ENCODE peak calls at places on chromosomes 6 and 20, in six cellular contexts. One of them, this sample, is unnamed.

GRCh38 chr6:149210376-149210775 is 107.1 kb upstream of the TAB2 start:
- DNase-seq in tibial artery: no peak
- DNase-seq in colonic mucosa: no peak
- DNase-seq in esophagus squamous epithelium: no peak
- DNase-seq in mucosa of descending colon: no peak
- DNase-seq in cardiac muscle cell: no peak
- DNase-seq in this sample: no peak

GRCh38 chr6:40555092-40555491 is 32.1 kb downstream of the LRFN2 start:
- DNase-seq in tibial artery: no peak
- DNase-seq in colonic mucosa: no peak
- DNase-seq in esophagus squamous epithelium: no peak
- DNase-seq in mucosa of descending colon: no peak
- DNase-seq in cardiac muscle cell: no peak
- DNase-seq in this sample: no peak

GRCh38 chr6:153001767-153002612 is 519 bp downstream of the MTRF1L start:
- DNase-seq in tibial artery: no peak
- DNase-seq in colonic mucosa: peak; percentile 20
- DNase-seq in esophagus squamous epithelium: no peak
- DNase-seq in mucosa of descending colon: peak; percentile 33
- DNase-seq in cardiac muscle cell: peak; percentile 36
- DNase-seq in this sample: no peak

GRCh38 chr6:137820952-137821351 is 46.1 kb upstream of the TNFAIP3 start:
- DNase-seq in tibial artery: no peak
- DNase-seq in colonic mucosa: no peak
- DNase-seq in esophagus squamous epithelium: no peak
- DNase-seq in mucosa of descending colon: no peak
- DNase-seq in cardiac muscle cell: no peak
- DNase-seq in this sample: no peak

GRCh38 chr6:36853325-36853724 is 14.1 kb upstream of the CPNE5 start:
- DNase-seq in tibial artery: peak; percentile 84
- DNase-seq in colonic mucosa: no peak
- DNase-seq in esophagus squamous epithelium: no peak
- DNase-seq in mucosa of descending colon: peak; percentile 29
- DNase-seq in cardiac muscle cell: no peak
- DNase-seq in this sample: peak; percentile 61

GRCh38 chr20:32516985-32517873 is 67.9 kb downstream of the NOL4L start:
- DNase-seq in tibial artery: no peak
- DNase-seq in colonic mucosa: no peak
- DNase-seq in esophagus squamous epithelium: no peak
- DNase-seq in mucosa of descending colon: no peak
- DNase-seq in cardiac muscle cell: peak; percentile 73
- DNase-seq in this sample: no peak

GRCh38 chr6:56851541-56852248 is 103.2 kb upstream of the BEND6 start:
- DNase-seq in tibial artery: no peak
- DNase-seq in colonic mucosa: no peak
- DNase-seq in esophagus squamous epithelium: no peak
- DNase-seq in mucosa of descending colon: peak; percentile 37
- DNase-seq in cardiac muscle cell: peak; percentile 73
- DNase-seq in this sample: peak; percentile 60

GRCh38 chr20:61718361-61718760 is 347.3 kb downstream of the TAF4 start:
- DNase-seq in tibial artery: no peak
- DNase-seq in colonic mucosa: no peak
- DNase-seq in esophagus squamous epithelium: no peak
- DNase-seq in mucosa of descending colon: no peak
- DNase-seq in cardiac muscle cell: no peak
- DNase-seq in this sample: peak; percentile 40

GRCh38 chr6:35674594-35674993 is 14.1 kb downstream of the FKBP5 start:
- DNase-seq in tibial artery: no peak
- DNase-seq in colonic mucosa: no peak
- DNase-seq in esophagus squamous epithelium: no peak
- DNase-seq in mucosa of descending colon: no peak
- DNase-seq in cardiac muscle cell: no peak
- DNase-seq in this sample: no peak

GRCh38 chr20:4406627-4407026 is 315.1 kb upstream of the PRND start:
- DNase-seq in tibial artery: no peak
- DNase-seq in colonic mucosa: no peak
- DNase-seq in esophagus squamous epithelium: no peak
- DNase-seq in mucosa of descending colon: no peak
- DNase-seq in cardiac muscle cell: no peak
- DNase-seq in this sample: no peak

GRCh38 chr6:2498224-2498623 is 252.5 kb downstream of the MYLK4 start:
- DNase-seq in tibial artery: no peak
- DNase-seq in colonic mucosa: no peak
- DNase-seq in esophagus squamous epithelium: no peak
- DNase-seq in mucosa of descending colon: no peak
- DNase-seq in cardiac muscle cell: no peak
- DNase-seq in this sample: no peak

GRCh38 chr6:144417686-144418085 is 132.6 kb downstream of the UTRN start:
- DNase-seq in tibial artery: no peak
- DNase-seq in colonic mucosa: no peak
- DNase-seq in esophagus squamous epithelium: no peak
- DNase-seq in mucosa of descending colon: no peak
- DNase-seq in cardiac muscle cell: no peak
- DNase-seq in this sample: no peak

GRCh38 chr20:51553897-51554504 is 11.5 kb upstream of the NFATC2 start:
- DNase-seq in tibial artery: no peak
- DNase-seq in colonic mucosa: no peak
- DNase-seq in esophagus squamous epithelium: no peak
- DNase-seq in mucosa of descending colon: no peak
- DNase-seq in cardiac muscle cell: no peak
- DNase-seq in this sample: no peak

GRCh38 chr6:11096109-11096508 is 2.5 kb downstream of the SMIM13 start:
- DNase-seq in tibial artery: no peak
- DNase-seq in colonic mucosa: peak; percentile 42
- DNase-seq in esophagus squamous epithelium: no peak
- DNase-seq in mucosa of descending colon: peak; percentile 36
- DNase-seq in cardiac muscle cell: peak; percentile 18
- DNase-seq in this sample: peak; percentile 30

GRCh38 chr20:49615401-49616153 is 47.6 kb upstream of the PTGIS start:
- DNase-seq in tibial artery: peak; percentile 80
- DNase-seq in colonic mucosa: peak; percentile 50
- DNase-seq in esophagus squamous epithelium: no peak
- DNase-seq in mucosa of descending colon: peak; percentile 50
- DNase-seq in cardiac muscle cell: no peak
- DNase-seq in this sample: peak; percentile 46

GRCh38 chr6:64696053-64696452 is 1011.0 kb downstream of the EYS start:
- DNase-seq in tibial artery: no peak
- DNase-seq in colonic mucosa: no peak
- DNase-seq in esophagus squamous epithelium: no peak
- DNase-seq in mucosa of descending colon: no peak
- DNase-seq in cardiac muscle cell: no peak
- DNase-seq in this sample: no peak

GRCh38 chr6:3284436-3284876 is 25.7 kb downstream of the PSMG4 start:
- DNase-seq in tibial artery: peak; percentile 62
- DNase-seq in colonic mucosa: no peak
- DNase-seq in esophagus squamous epithelium: no peak
- DNase-seq in mucosa of descending colon: no peak
- DNase-seq in cardiac muscle cell: no peak
- DNase-seq in this sample: no peak

GRCh38 chr6:10837692-10837996 is 695 bp downstream of the MAK start:
- DNase-seq in tibial artery: no peak
- DNase-seq in colonic mucosa: peak; percentile 27
- DNase-seq in esophagus squamous epithelium: no peak
- DNase-seq in mucosa of descending colon: no peak
- DNase-seq in cardiac muscle cell: peak; percentile 40
- DNase-seq in this sample: peak; percentile 27

DNA sequence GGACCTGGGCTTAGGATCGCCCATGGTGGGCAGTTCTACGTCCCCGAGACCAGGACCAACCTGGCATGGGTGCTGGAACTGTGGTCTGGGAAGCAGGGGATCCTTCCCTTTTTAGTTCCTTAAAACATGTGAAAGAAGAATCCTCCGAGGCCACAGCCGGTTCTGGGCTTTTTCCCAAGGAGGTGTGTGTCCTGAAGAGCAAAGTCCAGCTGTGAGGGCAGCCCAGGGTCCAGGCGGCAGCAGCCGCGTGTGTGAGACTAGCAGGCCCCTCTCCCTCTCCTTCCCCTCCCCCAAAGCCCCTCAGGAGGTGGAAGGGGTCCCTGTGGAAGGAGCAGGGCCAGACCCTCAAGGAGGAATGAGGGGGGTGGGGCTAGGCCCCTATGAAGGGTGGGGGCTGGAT is 35.1 kb upstream of the PCMTD2 start:
- DNase-seq in tibial artery: no peak
- DNase-seq in colonic mucosa: no peak
- DNase-seq in esophagus squamous epithelium: no peak
- DNase-seq in mucosa of descending colon: peak; percentile 18
- DNase-seq in cardiac muscle cell: no peak
- DNase-seq in this sample: no peak
- H3K4me1 ChIP-seq in tibial artery: no peaks in the 10 kb centered on the region
- H3K4me1 ChIP-seq in colonic mucosa: no peaks in the 10 kb centered on the region
- H3K4me1 ChIP-seq in esophagus squamous epithelium: no peaks in the 10 kb centered on the region
- H3K4me1 ChIP-seq in mucosa of descending colon: no peaks in the 10 kb centered on the region
- H3K4me1 ChIP-seq in cardiac muscle cell: peaks cover 26% of the 10 kb centered on the region
- H3K4me1 ChIP-seq in this sample: peaks cover 5% of the 10 kb centered on the region

DNA sequence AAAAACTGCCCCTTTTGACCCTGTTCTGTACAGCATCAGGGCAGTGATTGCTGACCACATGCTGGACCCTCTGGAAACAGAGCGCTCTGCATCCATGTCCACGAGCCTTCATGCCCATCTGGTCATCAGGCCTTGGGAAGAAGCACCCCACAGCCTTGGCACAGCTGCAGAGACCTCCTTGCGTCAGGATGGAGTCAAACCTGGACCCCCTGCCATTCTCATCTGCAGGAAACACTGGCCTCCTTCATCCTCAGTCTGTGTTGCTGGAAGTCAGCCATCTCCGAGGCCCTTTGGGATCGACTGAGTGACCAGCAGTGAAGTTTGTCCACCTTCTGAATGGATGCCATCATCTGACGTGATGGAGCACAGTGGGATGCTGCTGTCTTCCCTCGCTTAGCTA is 2138.3 kb upstream of the DEFB115 start:
- DNase-seq in tibial artery: no peak
- DNase-seq in colonic mucosa: no peak
- DNase-seq in esophagus squamous epithelium: no peak
- DNase-seq in mucosa of descending colon: no peak
- DNase-seq in cardiac muscle cell: no peak
- DNase-seq in this sample: no peak
- H3K9me3 ChIP-seq in tibial artery: peaks cover 4% of the 10 kb centered on the region
- H3K9me3 ChIP-seq in colonic mucosa: no peaks in the 10 kb centered on the region
- H3K9me3 ChIP-seq in esophagus squamous epithelium: no peaks in the 10 kb centered on the region
- H3K9me3 ChIP-seq in mucosa of descending colon: peaks cover 78% of the 10 kb centered on the region
- H3K9me3 ChIP-seq in cardiac muscle cell: no peaks in the 10 kb centered on the region
- H3K9me3 ChIP-seq in this sample: no peaks in the 10 kb centered on the region

DNA sequence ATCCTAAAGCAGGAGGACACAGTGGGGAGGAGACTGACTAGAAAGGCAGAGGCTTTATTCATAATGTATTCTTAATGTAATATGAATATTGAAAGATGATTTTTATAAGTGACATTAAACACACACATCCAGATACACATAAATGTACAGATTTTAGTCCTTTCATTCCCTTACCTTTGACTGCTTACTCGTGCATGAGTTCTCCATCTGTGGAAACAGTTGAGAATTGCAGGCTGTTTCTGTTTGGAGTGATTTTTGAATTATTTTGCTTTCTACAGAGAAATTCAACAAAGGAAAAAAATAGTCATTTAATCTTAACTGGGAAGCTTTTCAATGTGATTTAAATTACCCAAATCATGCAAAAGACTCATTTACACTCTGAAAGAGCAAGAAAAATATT is 136.5 kb downstream of the RIMS1 start:
- DNase-seq in tibial artery: no peak
- DNase-seq in colonic mucosa: no peak
- DNase-seq in esophagus squamous epithelium: no peak
- DNase-seq in mucosa of descending colon: no peak
- DNase-seq in cardiac muscle cell: no peak
- DNase-seq in this sample: no peak
- TF ChIP-seq CTCF in tibial artery: no peak
- TF ChIP-seq CTCF in colonic mucosa: no peak
- TF ChIP-seq CTCF in esophagus squamous epithelium: no peak
- TF ChIP-seq CTCF in mucosa of descending colon: no peak
- TF ChIP-seq CTCF in cardiac muscle cell: no peak
- TF ChIP-seq CTCF in this sample: no peak

DNA sequence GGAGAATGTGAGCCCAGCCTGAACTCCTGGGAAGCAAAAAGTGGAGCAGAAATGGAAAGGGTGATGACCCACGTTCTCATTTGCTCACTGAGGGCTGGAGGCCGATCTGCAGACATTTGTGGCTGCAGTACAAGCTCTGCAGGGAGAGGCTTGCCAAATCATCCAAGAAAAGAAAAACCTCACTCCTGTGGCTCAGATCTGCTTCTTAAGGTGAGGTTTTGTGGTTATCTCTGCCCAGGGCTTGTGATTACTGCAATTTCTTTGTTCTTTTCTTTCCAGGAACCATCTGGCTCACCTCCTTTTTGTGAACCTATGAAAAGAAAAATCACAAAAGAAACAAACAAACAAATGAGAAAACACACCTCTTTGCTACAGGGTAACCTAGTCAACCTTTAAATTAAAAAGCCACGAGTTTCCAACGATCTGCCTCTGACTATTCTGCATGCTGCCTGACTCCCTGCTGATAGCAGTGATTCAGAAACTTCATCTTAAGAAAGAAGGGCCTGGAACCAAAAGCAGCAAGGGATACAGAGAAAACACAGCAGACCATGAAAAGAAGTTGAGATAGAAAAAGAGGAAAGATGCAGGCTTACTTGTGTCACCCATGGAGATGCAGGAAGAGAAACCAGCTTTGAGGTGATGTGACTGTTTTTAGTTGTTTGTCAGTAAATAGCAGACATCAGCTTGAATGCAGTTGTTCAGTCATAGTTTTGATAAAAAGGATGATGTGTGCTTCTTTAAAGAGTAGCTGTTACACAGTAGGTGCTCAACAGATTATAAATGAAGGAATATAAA is 165.1 kb downstream of the LMBRD1 start:
- DNase-seq in tibial artery: no peak
- DNase-seq in colonic mucosa: no peak
- DNase-seq in esophagus squamous epithelium: no peak
- DNase-seq in mucosa of descending colon: no peak
- DNase-seq in cardiac muscle cell: no peak
- DNase-seq in this sample: no peak
- H3K4me1 ChIP-seq in tibial artery: no peaks in the 10 kb centered on the region
- H3K4me1 ChIP-seq in colonic mucosa: no peaks in the 10 kb centered on the region
- H3K4me1 ChIP-seq in esophagus squamous epithelium: no peaks in the 10 kb centered on the region
- H3K4me1 ChIP-seq in mucosa of descending colon: no peaks in the 10 kb centered on the region
- H3K4me1 ChIP-seq in cardiac muscle cell: no peaks in the 10 kb centered on the region
- H3K4me1 ChIP-seq in this sample: no peaks in the 10 kb centered on the region

DNA sequence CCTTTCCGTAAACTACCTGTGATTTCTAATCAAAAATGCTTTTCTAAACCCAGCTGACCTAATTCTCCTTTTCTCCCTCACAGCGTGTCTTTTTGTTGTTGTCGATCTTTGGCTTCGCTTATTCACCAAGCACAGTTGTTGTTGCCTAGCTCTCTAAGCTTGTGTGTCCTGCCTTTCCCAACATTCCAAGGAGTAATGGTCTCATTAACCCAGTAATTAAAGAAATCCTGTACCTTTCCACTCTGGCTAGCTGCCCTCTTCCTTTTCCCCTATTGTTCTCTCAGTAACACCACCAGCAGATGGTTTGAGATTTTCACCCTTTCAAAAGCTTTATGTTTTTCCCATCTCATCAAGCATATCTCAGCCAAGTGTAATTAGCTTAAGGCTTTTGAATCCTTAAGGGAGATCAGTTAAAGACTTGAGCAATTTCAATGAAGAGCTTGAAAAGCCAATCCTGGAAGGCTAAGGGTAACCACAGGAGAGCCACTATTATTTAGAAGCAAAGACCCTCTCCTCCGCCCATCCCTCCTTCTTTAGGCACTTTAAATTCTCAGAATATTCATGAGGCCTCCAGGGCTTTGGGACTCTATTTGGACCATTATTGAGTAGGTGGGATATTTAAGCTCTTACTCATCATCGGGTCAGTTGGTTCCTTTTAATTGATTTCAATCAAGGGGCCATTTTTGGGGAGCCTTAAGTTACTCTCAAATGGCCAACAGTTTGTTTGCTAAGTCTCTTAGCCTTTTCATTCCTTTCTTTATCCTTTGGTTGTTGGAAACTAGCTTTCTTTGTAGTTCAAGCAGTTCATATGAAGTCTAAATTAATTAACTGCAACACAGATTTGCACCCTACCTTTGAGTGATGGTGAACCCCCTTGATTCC is 567.4 kb downstream of the KIF16B start:
- DNase-seq in tibial artery: no peak
- DNase-seq in colonic mucosa: no peak
- DNase-seq in esophagus squamous epithelium: no peak
- DNase-seq in mucosa of descending colon: no peak
- DNase-seq in cardiac muscle cell: no peak
- DNase-seq in this sample: no peak
- H3K9me3 ChIP-seq in tibial artery: no peaks in the 10 kb centered on the region
- H3K9me3 ChIP-seq in colonic mucosa: no peaks in the 10 kb centered on the region
- H3K9me3 ChIP-seq in esophagus squamous epithelium: no peaks in the 10 kb centered on the region
- H3K9me3 ChIP-seq in mucosa of descending colon: no peaks in the 10 kb centered on the region
- H3K9me3 ChIP-seq in cardiac muscle cell: no peaks in the 10 kb centered on the region
- H3K9me3 ChIP-seq in this sample: no peaks in the 10 kb centered on the region

This sample was measured in body of pancreas.